ENCODE peak calls at places on chromosomes 4 and X, in seven cellular contexts. One of them, this sample, is unnamed.

GRCh38 chr4:8727546-8728510 is 135.3 kb downstream of the CPZ start:
- DNase-seq in IMR-90: no peak
- DNase-seq in KG1: no peak
- DNase-seq in GM10248: no peak
- DNase-seq in NCI-H187 treated with DMSO at 0.1 percent for 48 hours: no peak
- DNase-seq in activated CD4-positive, alpha-beta T cell treated with anti-CD3 and anti-CD28 coated beads, Interleukin-2, amount 50 U/mL, for 48 hours: no peak
- DNase-seq in cardiac fibroblast: no peak
- DNase-seq in this sample: no peak

GRCh38 chrX:402857-403256 is 16.1 kb upstream of the PPP2R3B start:
- DNase-seq in activated CD4-positive, alpha-beta T cell treated with anti-CD3 and anti-CD28 coated beads, Interleukin-2, amount 50 U/mL, for 48 hours: no peak
- DNase-seq in KG1: no peak
- DNase-seq in NCI-H187 treated with DMSO at 0.1 percent for 48 hours: no peak
- DNase-seq in GM10248: no peak
- DNase-seq in IMR-90: no peak
- DNase-seq in cardiac fibroblast: no peak
- DNase-seq in this sample: no peak

GRCh38 chr4:151251922-151252321 is 25.0 kb upstream of the PRSS48 start:
- DNase-seq in GM10248: no peak
- DNase-seq in activated CD4-positive, alpha-beta T cell treated with anti-CD3 and anti-CD28 coated beads, Interleukin-2, amount 50 U/mL, for 48 hours: no peak
- DNase-seq in KG1: no peak
- DNase-seq in cardiac fibroblast: peak; percentile 8
- DNase-seq in IMR-90: no peak
- DNase-seq in NCI-H187 treated with DMSO at 0.1 percent for 48 hours: no peak
- DNase-seq in this sample: no peak

GRCh38 chr4:3250956-3251690 is 2.2 kb downstream of the MSANTD1 start:
- DNase-seq in cardiac fibroblast: peak; percentile 44
- DNase-seq in NCI-H187 treated with DMSO at 0.1 percent for 48 hours: peak; percentile 52
- DNase-seq in KG1: no peak
- DNase-seq in activated CD4-positive, alpha-beta T cell treated with anti-CD3 and anti-CD28 coated beads, Interleukin-2, amount 50 U/mL, for 48 hours: no peak
- DNase-seq in IMR-90: no peak
- DNase-seq in GM10248: no peak
- DNase-seq in this sample: peak; percentile 39

GRCh38 chr4:88609387-88609786 is 17.1 kb downstream of the HERC3 start:
- DNase-seq in IMR-90: no peak
- DNase-seq in KG1: no peak
- DNase-seq in activated CD4-positive, alpha-beta T cell treated with anti-CD3 and anti-CD28 coated beads, Interleukin-2, amount 50 U/mL, for 48 hours: no peak
- DNase-seq in GM10248: no peak
- DNase-seq in NCI-H187 treated with DMSO at 0.1 percent for 48 hours: no peak
- DNase-seq in cardiac fibroblast: peak; percentile 18
- DNase-seq in this sample: no peak

GRCh38 chr4:384311-385010 is 46.8 kb downstream of the ZNF141 start:
- DNase-seq in NCI-H187 treated with DMSO at 0.1 percent for 48 hours: no peak
- DNase-seq in cardiac fibroblast: no peak
- DNase-seq in IMR-90: no peak
- DNase-seq in GM10248: no peak
- DNase-seq in KG1: peak; percentile 56
- DNase-seq in activated CD4-positive, alpha-beta T cell treated with anti-CD3 and anti-CD28 coated beads, Interleukin-2, amount 50 U/mL, for 48 hours: no peak
- DNase-seq in this sample: no peak

GRCh38 chrX:130071611-130072349 is 38.5 kb downstream of the ELF4 start:
- DNase-seq in IMR-90: no peak
- DNase-seq in GM10248: no peak
- DNase-seq in cardiac fibroblast: no peak
- DNase-seq in KG1: no peak
- DNase-seq in activated CD4-positive, alpha-beta T cell treated with anti-CD3 and anti-CD28 coated beads, Interleukin-2, amount 50 U/mL, for 48 hours: no peak
- DNase-seq in NCI-H187 treated with DMSO at 0.1 percent for 48 hours: no peak
- DNase-seq in this sample: no peak

GRCh38 chrX:19670854-19671620 is 155.7 kb upstream of the MAP3K15 start:
- DNase-seq in NCI-H187 treated with DMSO at 0.1 percent for 48 hours: no peak
- DNase-seq in activated CD4-positive, alpha-beta T cell treated with anti-CD3 and anti-CD28 coated beads, Interleukin-2, amount 50 U/mL, for 48 hours: no peak
- DNase-seq in cardiac fibroblast: peak; percentile 80
- DNase-seq in KG1: no peak
- DNase-seq in IMR-90: peak; percentile 79
- DNase-seq in GM10248: no peak
- DNase-seq in this sample: no peak

GRCh38 chr4:4302001-4302400 is 11.9 kb downstream of the ZBTB49 start:
- DNase-seq in cardiac fibroblast: no peak
- DNase-seq in IMR-90: no peak
- DNase-seq in NCI-H187 treated with DMSO at 0.1 percent for 48 hours: no peak
- DNase-seq in activated CD4-positive, alpha-beta T cell treated with anti-CD3 and anti-CD28 coated beads, Interleukin-2, amount 50 U/mL, for 48 hours: no peak
- DNase-seq in GM10248: no peak
- DNase-seq in KG1: no peak
- DNase-seq in this sample: no peak

GRCh38 chr4:81468685-81469084 is 3.0 kb downstream of the RASGEF1B start:
- DNase-seq in IMR-90: no peak
- DNase-seq in NCI-H187 treated with DMSO at 0.1 percent for 48 hours: no peak
- DNase-seq in GM10248: no peak
- DNase-seq in activated CD4-positive, alpha-beta T cell treated with anti-CD3 and anti-CD28 coated beads, Interleukin-2, amount 50 U/mL, for 48 hours: no peak
- DNase-seq in KG1: no peak
- DNase-seq in cardiac fibroblast: no peak
- DNase-seq in this sample: no peak

GRCh38 chrX:47311857-47312774 is 58.3 kb upstream of the ZNF157 start:
- DNase-seq in GM10248: peak; percentile 50
- DNase-seq in IMR-90: peak; percentile 63
- DNase-seq in NCI-H187 treated with DMSO at 0.1 percent for 48 hours: no peak
- DNase-seq in activated CD4-positive, alpha-beta T cell treated with anti-CD3 and anti-CD28 coated beads, Interleukin-2, amount 50 U/mL, for 48 hours: peak; percentile 55
- DNase-seq in cardiac fibroblast: peak; percentile 76
- DNase-seq in KG1: no peak
- DNase-seq in this sample: no peak

GRCh38 chr4:177356191-177356590 is 46.5 kb downstream of the NEIL3 start:
- DNase-seq in KG1: no peak
- DNase-seq in GM10248: no peak
- DNase-seq in activated CD4-positive, alpha-beta T cell treated with anti-CD3 and anti-CD28 coated beads, Interleukin-2, amount 50 U/mL, for 48 hours: no peak
- DNase-seq in IMR-90: peak; percentile 41
- DNase-seq in cardiac fibroblast: peak; percentile 19
- DNase-seq in NCI-H187 treated with DMSO at 0.1 percent for 48 hours: no peak
- DNase-seq in this sample: no peak

GRCh38 chr4:56757821-56758400 is 63.6 kb downstream of the SPINK2 start:
- DNase-seq in IMR-90: peak; percentile 94
- DNase-seq in NCI-H187 treated with DMSO at 0.1 percent for 48 hours: no peak
- DNase-seq in KG1: peak; percentile 96
- DNase-seq in activated CD4-positive, alpha-beta T cell treated with anti-CD3 and anti-CD28 coated beads, Interleukin-2, amount 50 U/mL, for 48 hours: peak; percentile 85
- DNase-seq in cardiac fibroblast: peak; percentile 95
- DNase-seq in GM10248: peak; percentile 68
- DNase-seq in this sample: no peak

GRCh38 chrX:109716431-109717028 is 16.5 kb downstream of the ACSL4 start:
- DNase-seq in cardiac fibroblast: no peak
- DNase-seq in activated CD4-positive, alpha-beta T cell treated with anti-CD3 and anti-CD28 coated beads, Interleukin-2, amount 50 U/mL, for 48 hours: no peak
- DNase-seq in IMR-90: peak; percentile 31
- DNase-seq in GM10248: no peak
- DNase-seq in KG1: no peak
- DNase-seq in NCI-H187 treated with DMSO at 0.1 percent for 48 hours: no peak
- DNase-seq in this sample: no peak

GRCh38 chr4:7518871-7519637 is 84.3 kb upstream of the PSAPL1 start:
- DNase-seq in IMR-90: no peak
- DNase-seq in GM10248: no peak
- DNase-seq in KG1: no peak
- DNase-seq in NCI-H187 treated with DMSO at 0.1 percent for 48 hours: no peak
- DNase-seq in activated CD4-positive, alpha-beta T cell treated with anti-CD3 and anti-CD28 coated beads, Interleukin-2, amount 50 U/mL, for 48 hours: no peak
- DNase-seq in cardiac fibroblast: no peak
- DNase-seq in this sample: peak; percentile 54

GRCh38 chrX:40109288-40110008 is 11.7 kb upstream of the BCOR start:
- DNase-seq in NCI-H187 treated with DMSO at 0.1 percent for 48 hours: no peak
- DNase-seq in cardiac fibroblast: peak; percentile 72
- DNase-seq in GM10248: no peak
- DNase-seq in activated CD4-positive, alpha-beta T cell treated with anti-CD3 and anti-CD28 coated beads, Interleukin-2, amount 50 U/mL, for 48 hours: peak; percentile 60
- DNase-seq in IMR-90: peak; percentile 55
- DNase-seq in KG1: no peak
- DNase-seq in this sample: peak; percentile 56